ENCODE peak calls at places on chromosomes 6 and 20, in five cellular contexts. R is neural progenitor cell; J is uterus; S is CD8-positive, alpha-beta T cell; Z is ascending aorta. V is an unnamed sample.

GRCh38 chr6:129635396-129636164 is 74.4 kb downstream of the ARHGAP18 start:
- DNase-seq in R (no peak), J (no peak), S (no peak), Z (no peak), V (peak; percentile 33)

GRCh38 chr6:112007805-112008204 is 46.1 kb upstream of the CCN6 start:
- DNase-seq in R (no peak), J (peak; percentile 32), S (no peak), Z (no peak), V (no peak)

GRCh38 chr6:111982681-111983080 is 71.2 kb upstream of the CCN6 start:
- DNase-seq in R (no peak), J (no peak), S (no peak), Z (no peak), V (no peak)

GRCh38 chr6:136969433-136969832 is 47.3 kb downstream of the SLC35D3 start:
- DNase-seq in R (no peak), J (no peak), S (no peak), Z (no peak), V (no peak)

GRCh38 chr6:14079433-14079832 is 38.1 kb upstream of the CD83 start:
- DNase-seq in R (no peak), J (no peak), S (no peak), Z (no peak), V (no peak)

GRCh38 chr6:90533615-90534336 is 53.1 kb downstream of the MAP3K7 start:
- DNase-seq in R (no peak), J (no peak), S (no peak), Z (no peak), V (no peak)

GRCh38 chr20:19996970-19997369 is 20.2 kb upstream of the NAA20 start:
- DNase-seq in R (no peak), J (peak; percentile 51), S (no peak), Z (no peak), V (no peak)

GRCh38 chr6:106805017-106805335 is 169.6 kb downstream of the CD24 start:
- DNase-seq in R (no peak), J (no peak), S (no peak), Z (no peak), V (no peak)

GRCh38 chr6:72709436-72709835 is 87.6 kb downstream of the KCNQ5 start:
- DNase-seq in R (no peak), J (no peak), S (no peak), Z (no peak), V (peak; percentile 39)

GRCh38 chr6:33808781-33809180 is 5.0 kb upstream of the MLN start:
- DNase-seq in R (peak; percentile 60), J (no peak), S (no peak), Z (no peak), V (no peak)

GRCh38 chr6:107820571-107821261 is 3.4 kb downstream of the SCML4 start:
- DNase-seq in R (peak; percentile 23), J (no peak), S (peak; percentile 20), Z (no peak), V (no peak)

GRCh38 chr6:16824804-16825777 is 63.8 kb upstream of the ATXN1 start:
- DNase-seq in R (no peak), J (no peak), S (no peak), Z (no peak), V (no peak)

GRCh38 chr6:501891-502601 is 110.5 kb downstream of the IRF4 start:
- DNase-seq in R (peak; percentile 9), J (no peak), S (no peak), Z (no peak), V (no peak)

GRCh38 chr6:3538536-3538935 is 81.7 kb upstream of the SLC22A23 start:
- DNase-seq in R (no peak), J (no peak), S (no peak), Z (no peak), V (no peak)

GRCh38 chr6:107083921-107084320 is 31.4 kb downstream of the BEND3 start:
- DNase-seq in R (no peak), J (no peak), S (no peak), Z (no peak), V (no peak)

GRCh38 chr20:460707-461106 is 1.6 kb downstream of the TBC1D20 start:
- DNase-seq in R (no peak), J (no peak), S (no peak), Z (no peak), V (no peak)

GRCh38 chr6:14721103-14721758 is 524.6 kb upstream of the JARID2 start:
- DNase-seq in R (no peak), J (no peak), S (no peak), Z (no peak), V (no peak)

GRCh38 chr6:5053038-5053437 is 32.1 kb upstream of the PPP1R3G start:
- DNase-seq in R (no peak), J (no peak), S (no peak), Z (no peak), V (no peak)

GRCh38 chr20:43658068-43658722 is 8.7 kb upstream of the MYBL2 start:
- DNase-seq in R (peak; percentile 44), J (no peak), S (no peak), Z (no peak), V (no peak)

GRCh38 chr20:50694379-50695143 is 3.2 kb upstream of the RIPOR3 start:
- DNase-seq in R (no peak), J (no peak), S (no peak), Z (no peak), V (no peak)

GRCh38 chr6:157800420-157801237 is 22.4 kb upstream of the SNX9 start:
- DNase-seq in R (no peak), J (no peak), S (no peak), Z (no peak), V (no peak)

GRCh38 chr6:167804281-167805013 is 22.3 kb upstream of the AFDN start:
- DNase-seq in R (no peak), J (no peak), S (no peak), Z (no peak), V (no peak)

GRCh38 chr6:138795809-138796469 is at the start of gene ECT2L:
- DNase-seq in R (peak; percentile 81), J (peak; percentile 57), S (no peak), Z (peak; percentile 70), V (no peak)

GRCh38 chr6:47859132-47859531 is 77.3 kb downstream of the OPN5 start:
- DNase-seq in R (peak; percentile 20), J (no peak), S (no peak), Z (no peak), V (no peak)

GRCh38 chr6:20006039-20006438 is 168.9 kb downstream of the ID4 start:
- DNase-seq in R (no peak), J (no peak), S (no peak), Z (no peak), V (no peak)

GRCh38 chr20:21111416-21111815 is 5.3 kb upstream of the LINC00237 start:
- DNase-seq in R (no peak), J (no peak), S (no peak), Z (no peak), V (no peak)

GRCh38 chr6:47168176-47168575 is 126.0 kb upstream of the ADGRF1 start:
- DNase-seq in R (no peak), J (peak; percentile 66), S (no peak), Z (peak; percentile 66), V (peak; percentile 92)

GRCh38 chr20:26276811-26277210 is 580.2 kb upstream of the ZNF337 start:
- DNase-seq in R (peak; percentile 26), J (no peak), S (no peak), Z (no peak), V (peak; percentile 1)
- TF ChIP-seq CTCF in R (no peak), J (no peak), S (no peak), Z (no peak), V (peak; percentile 32)

GRCh38 chr6:12331951-12332749 is 42.0 kb downstream of the EDN1 start:
- DNase-seq in R (no peak), J (no peak), S (no peak), Z (peak; percentile 71), V (no peak)
- H3K4me3 ChIP-seq in R (no peak overlapping the region), J (no peak overlapping the region), S (no peak overlapping the region), Z (no peak overlapping the region), V (no peak overlapping the region)

GRCh38 chr6:39193201-39193791 is 36.0 kb downstream of the KCNK5 start:
- DNase-seq in R (peak; percentile 76), J (no peak), S (no peak), Z (no peak), V (no peak)
- H3K36me3 ChIP-seq in R (no peaks in the 10 kb centered on the region), J (no peaks in the 10 kb centered on the region), S (no peaks in the 10 kb centered on the region), Z (no peaks in the 10 kb centered on the region), V (no peaks in the 10 kb centered on the region)

GRCh38 chr20:62066983-62067433 is 1.3 kb upstream of the TAF4 start:
- DNase-seq in R (peak; percentile 57), J (no peak), S (peak; percentile 14), Z (no peak), V (no peak)

GRCh38 chr20:62066339-62066982 is 780 bp upstream of the TAF4 start:
- DNase-seq in R (peak; percentile 88), J (peak; percentile 39), S (peak; percentile 24), Z (no peak), V (no peak)

GRCh38 chr20:62069741-62070216 is 4.1 kb upstream of the TAF4 start:
- DNase-seq in R (no peak), J (peak; percentile 69), S (no peak), Z (no peak), V (peak; percentile 47)

GRCh38 chr20:62067547-62068260 is 2.0 kb upstream of the TAF4 start:
- DNase-seq in R (no peak), J (no peak), S (no peak), Z (no peak), V (no peak)

DNA sequence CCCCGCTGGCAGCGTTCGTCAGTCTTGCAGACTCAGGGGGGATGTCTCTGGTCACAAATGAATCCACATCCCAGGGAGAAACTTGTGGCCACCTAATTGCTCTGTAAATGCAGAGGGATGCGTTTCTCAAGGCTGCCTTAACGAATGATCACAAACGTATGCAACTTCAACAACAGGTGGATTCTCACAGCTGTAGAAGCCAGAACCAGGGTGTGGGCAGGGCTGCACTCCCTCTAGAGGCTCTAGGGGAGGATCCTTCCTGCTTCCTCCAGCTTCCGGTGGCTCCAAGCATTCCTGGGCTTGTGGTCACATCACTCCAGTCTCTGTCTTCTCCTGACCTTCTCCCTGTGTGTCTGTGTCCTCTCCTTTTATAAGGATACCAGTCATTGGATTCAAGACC is 3.3 kb upstream of the TAF4 start:
- DNase-seq in R (no peak), J (no peak), S (no peak), Z (no peak), V (no peak)
- TF ChIP-seq CTCF in R (no peak), J (no peak), S (no peak), Z (no peak), V (no peak)

DNA sequence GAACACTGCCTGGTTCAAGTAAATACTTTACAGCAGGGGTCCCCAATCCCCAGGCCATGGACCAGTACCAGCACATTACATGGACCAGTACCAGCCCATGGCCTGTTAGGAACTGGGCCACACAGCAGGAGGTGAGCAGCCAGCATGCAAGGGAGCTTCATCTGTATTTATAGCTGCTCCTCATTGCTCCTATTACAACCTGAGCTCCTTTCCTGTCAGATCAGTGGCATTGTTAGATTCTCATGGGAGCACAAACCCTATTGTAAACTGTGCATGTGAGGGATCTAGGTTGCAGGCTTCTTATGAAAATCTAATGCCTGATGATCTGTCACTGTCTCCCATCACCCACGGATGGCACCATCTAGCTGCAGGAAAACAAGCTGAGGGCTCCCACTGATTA is 12.0 kb upstream of the RBPJL start:
- DNase-seq in R (no peak), J (no peak), S (no peak), Z (no peak), V (no peak)
- H3K4me3 ChIP-seq in R (no peak overlapping the region), J (no peak overlapping the region), S (no peak overlapping the region), Z (no peak overlapping the region), V (no peak overlapping the region)

GRCh38 chr6:83927470-83927869 is 68.0 kb downstream of the CYB5R4 start:
- DNase-seq in R (no peak), J (no peak), S (no peak), Z (no peak), V (no peak)

GRCh38 chr6:83928286-83928685 is 68.8 kb downstream of the CYB5R4 start:
- DNase-seq in R (no peak), J (no peak), S (no peak), Z (no peak), V (no peak)
- H3K36me3 ChIP-seq in R (no peaks in the 10 kb centered on the region), J (no peaks in the 10 kb centered on the region), S (peaks cover 11% of the 10 kb centered on the region), Z (peaks cover 32% of the 10 kb centered on the region), V (peaks cover 4% of the 10 kb centered on the region)

GRCh38 chr20:1734269-1734858 is 76.8 kb upstream of the SIRPG start:
- DNase-seq in R (no peak), J (no peak), S (peak; percentile 7), Z (no peak), V (no peak)
- TF ChIP-seq CTCF in R (peak; percentile 17), J (no peak), S (peak; percentile 50), Z (no peak), V (no peak)

V was measured in BJ.